ENCODE peak calls at places on chromosome 14, in four cellular contexts. One of them, this sample, is unnamed.

GRCh38 chr14:28767239-28767850 is 758 bp downstream of the FOXG1 start:
- DNase-seq in A549: no peak
- DNase-seq in Peyer's patch: no peak
- DNase-seq in spleen: no peak
- DNase-seq in this sample: no peak

GRCh38 chr14:79602023-79602422 is 609.3 kb downstream of the DIO2 start:
- DNase-seq in A549: no peak
- DNase-seq in Peyer's patch: no peak
- DNase-seq in spleen: no peak
- DNase-seq in this sample: no peak

GRCh38 chr14:52706286-52706685 is 714 bp upstream of the PSMC6 start:
- DNase-seq in A549: peak
- DNase-seq in Peyer's patch: no peak
- DNase-seq in spleen: no peak
- DNase-seq in this sample: no peak

GRCh38 chr14:103551338-103551762 is 11.1 kb downstream of the BAG5 start:
- DNase-seq in A549: no peak
- DNase-seq in Peyer's patch: no peak
- DNase-seq in spleen: peak
- DNase-seq in this sample: peak

GRCh38 chr14:41604793-41605534 is 1.7 kb upstream of the LRFN5 start:
- DNase-seq in A549: no peak
- DNase-seq in Peyer's patch: no peak
- DNase-seq in spleen: peak
- DNase-seq in this sample: peak

GRCh38 chr14:65849096-65849495 is 436.6 kb downstream of the FUT8 start:
- DNase-seq in A549: no peak
- DNase-seq in Peyer's patch: no peak
- DNase-seq in spleen: no peak
- DNase-seq in this sample: no peak

GRCh38 chr14:20413785-20414117 is 450 bp upstream of the TEP1 start:
- DNase-seq in A549: no peak
- DNase-seq in Peyer's patch: no peak
- DNase-seq in spleen: no peak
- DNase-seq in this sample: no peak

GRCh38 chr14:93984070-93984469 is 7.7 kb upstream of the ASB2 start:
- DNase-seq in A549: no peak
- DNase-seq in Peyer's patch: no peak
- DNase-seq in spleen: no peak
- DNase-seq in this sample: no peak

GRCh38 chr14:93186461-93186860 is 1.3 kb downstream of the LYSET start:
- DNase-seq in A549: no peak
- DNase-seq in Peyer's patch: no peak
- DNase-seq in spleen: no peak
- DNase-seq in this sample: no peak

GRCh38 chr14:42428996-42429395 is 822.3 kb downstream of the LRFN5 start:
- DNase-seq in A549: no peak
- DNase-seq in Peyer's patch: no peak
- DNase-seq in spleen: no peak
- DNase-seq in this sample: no peak

GRCh38 chr14:89408907-89409675 is 7.9 kb downstream of the FOXN3 start:
- DNase-seq in A549: no peak
- DNase-seq in Peyer's patch: no peak
- DNase-seq in spleen: no peak
- DNase-seq in this sample: no peak

GRCh38 chr14:24659916-24660570 is 26.1 kb upstream of the GZMB start:
- DNase-seq in A549: no peak
- DNase-seq in Peyer's patch: no peak
- DNase-seq in spleen: no peak
- DNase-seq in this sample: no peak

GRCh38 chr14:93090826-93091583 is 24.7 kb downstream of the ITPK1 start:
- DNase-seq in A549: no peak
- DNase-seq in Peyer's patch: no peak
- DNase-seq in spleen: no peak
- DNase-seq in this sample: no peak

GRCh38 chr14:32662234-32662633 is 276.4 kb upstream of the NPAS3 start:
- DNase-seq in A549: no peak
- DNase-seq in Peyer's patch: no peak
- DNase-seq in spleen: no peak
- DNase-seq in this sample: no peak

GRCh38 chr14:78972440-78972839 is 802.3 kb downstream of the NRXN3 start:
- DNase-seq in A549: no peak
- DNase-seq in Peyer's patch: no peak
- DNase-seq in spleen: no peak
- DNase-seq in this sample: no peak

GRCh38 chr14:31968107-31968810 is 108.8 kb upstream of the ARHGAP5 start:
- DNase-seq in A549: no peak
- DNase-seq in Peyer's patch: no peak
- DNase-seq in spleen: no peak
- DNase-seq in this sample: no peak

DNA sequence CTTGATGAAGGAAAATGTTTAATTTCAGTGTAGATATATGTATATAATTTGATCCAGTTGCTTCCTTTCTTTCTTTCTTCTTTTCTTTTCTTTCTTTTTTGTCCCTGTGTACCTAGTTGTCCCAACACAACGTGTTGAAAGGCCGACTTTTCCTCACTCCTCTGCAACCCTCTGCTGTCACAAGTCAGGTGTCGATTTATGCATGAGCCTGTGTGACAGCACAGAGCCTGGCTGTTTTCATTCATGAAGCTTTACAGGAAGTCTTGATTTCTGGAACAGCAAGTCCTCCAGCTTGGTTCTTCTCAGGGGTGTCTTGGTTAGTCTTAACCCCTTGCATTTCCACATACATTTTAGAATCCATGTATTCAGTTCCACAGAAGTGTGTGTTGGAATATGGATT is 88.1 kb downstream of the PPP2R5C start:
- DNase-seq in A549: no peak
- DNase-seq in Peyer's patch: no peak
- DNase-seq in spleen: no peak
- DNase-seq in this sample: no peak
- H3K27ac ChIP-seq in A549: no peak
- H3K27ac ChIP-seq in Peyer's patch: no peak
- H3K27ac ChIP-seq in spleen: peak
- H3K27ac ChIP-seq in this sample: no peak

GRCh38 chr14:54652188-54652889 is 85.4 kb downstream of the SAMD4A start:
- DNase-seq in A549: peak
- DNase-seq in Peyer's patch: no peak
- DNase-seq in spleen: no peak
- DNase-seq in this sample: peak
- TF ChIP-seq POLR2A in A549: no peak
- TF ChIP-seq POLR2A in Peyer's patch: no peak
- TF ChIP-seq POLR2A in spleen: no peak
- TF ChIP-seq POLR2A in this sample: no peak

GRCh38 chr14:104691546-104692260 is 2.3 kb downstream of the INF2 start:
- DNase-seq in A549: no peak
- DNase-seq in Peyer's patch: no peak
- DNase-seq in spleen: no peak
- DNase-seq in this sample: no peak
- H3K27ac ChIP-seq in A549: no peak
- H3K27ac ChIP-seq in Peyer's patch: peak
- H3K27ac ChIP-seq in spleen: peak
- H3K27ac ChIP-seq in this sample: peak

GRCh38 chr14:39185256-39186049 is 10.4 kb downstream of the PNN start:
- DNase-seq in A549: no peak
- DNase-seq in Peyer's patch: no peak
- DNase-seq in spleen: no peak
- DNase-seq in this sample: no peak
- TF ChIP-seq POLR2A in A549: no peak
- TF ChIP-seq POLR2A in Peyer's patch: no peak
- TF ChIP-seq POLR2A in spleen: no peak
- TF ChIP-seq POLR2A in this sample: no peak

GRCh38 chr14:23383041-23383440 is 6.2 kb downstream of the CMTM5 start:
- DNase-seq in A549: no peak
- DNase-seq in Peyer's patch: no peak
- DNase-seq in spleen: no peak
- DNase-seq in this sample: no peak

GRCh38 chr14:23385840-23386657 is 9.2 kb downstream of the CMTM5 start:
- DNase-seq in A549: no peak
- DNase-seq in Peyer's patch: no peak
- DNase-seq in spleen: no peak
- DNase-seq in this sample: no peak

GRCh38 chr14:23384364-23385080 is 7.7 kb downstream of the CMTM5 start:
- DNase-seq in A549: no peak
- DNase-seq in Peyer's patch: no peak
- DNase-seq in spleen: no peak
- DNase-seq in this sample: no peak

GRCh38 chr14:23386999-23387398 is 10.2 kb downstream of the CMTM5 start:
- DNase-seq in A549: no peak
- DNase-seq in Peyer's patch: no peak
- DNase-seq in spleen: no peak
- DNase-seq in this sample: no peak

DNA sequence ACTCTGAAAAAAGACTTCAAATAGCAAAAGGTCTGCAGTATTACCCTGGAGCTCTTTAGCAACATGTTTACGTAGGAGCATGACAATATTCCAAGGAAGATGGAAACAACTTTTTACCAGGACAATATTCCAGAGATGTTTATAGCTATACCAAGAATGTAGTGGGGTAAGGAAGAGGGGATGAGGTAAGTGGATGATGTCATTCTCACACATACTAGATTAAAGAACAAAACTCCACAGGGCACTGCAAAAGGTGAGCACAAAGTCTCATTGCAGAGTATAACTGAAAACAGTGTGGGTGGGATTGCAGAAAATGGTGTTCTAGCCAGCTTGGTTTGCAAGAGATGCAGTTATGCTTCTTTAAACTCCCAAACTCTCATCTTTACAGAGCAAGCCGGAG is 8.4 kb downstream of the CMTM5 start:
- DNase-seq in A549: no peak
- DNase-seq in Peyer's patch: no peak
- DNase-seq in spleen: no peak
- DNase-seq in this sample: no peak
- H3K27ac ChIP-seq in A549: no peak
- H3K27ac ChIP-seq in Peyer's patch: no peak
- H3K27ac ChIP-seq in spleen: no peak
- H3K27ac ChIP-seq in this sample: no peak

GRCh38 chr14:95215094-95215493 is 57.8 kb upstream of the DICER1 start:
- DNase-seq in A549: no peak
- DNase-seq in Peyer's patch: no peak
- DNase-seq in spleen: no peak
- DNase-seq in this sample: no peak

GRCh38 chr14:95213774-95214173 is 56.4 kb upstream of the DICER1 start:
- DNase-seq in A549: no peak
- DNase-seq in Peyer's patch: no peak
- DNase-seq in spleen: no peak
- DNase-seq in this sample: no peak

GRCh38 chr14:95218006-95218405 is 60.7 kb upstream of the DICER1 start:
- DNase-seq in A549: no peak
- DNase-seq in Peyer's patch: no peak
- DNase-seq in spleen: no peak
- DNase-seq in this sample: no peak

GRCh38 chr14:95217391-95217900 is 60.1 kb upstream of the DICER1 start:
- DNase-seq in A549: no peak
- DNase-seq in Peyer's patch: no peak
- DNase-seq in spleen: no peak
- DNase-seq in this sample: no peak

DNA sequence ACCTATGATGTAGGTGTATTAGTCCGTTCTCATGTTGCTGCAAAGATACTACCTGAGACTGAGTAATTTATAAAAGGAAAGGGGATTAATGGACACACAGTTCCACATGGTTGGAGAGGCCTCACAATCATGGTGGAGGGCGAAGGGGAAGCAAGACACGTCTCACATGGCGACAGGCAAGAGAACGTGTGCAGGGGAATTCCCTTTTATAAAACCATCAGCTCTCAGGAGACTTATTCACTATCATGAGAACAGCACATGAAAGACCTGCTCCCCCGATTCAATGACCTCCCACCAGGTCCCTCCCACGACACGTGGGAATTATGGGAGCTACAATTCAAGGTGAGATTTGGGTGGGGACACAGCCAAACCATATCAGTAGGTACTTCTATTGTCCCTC is 58.7 kb upstream of the DICER1 start:
- DNase-seq in A549: no peak
- DNase-seq in Peyer's patch: no peak
- DNase-seq in spleen: no peak
- DNase-seq in this sample: no peak
- TF ChIP-seq POLR2A in A549: no peak
- TF ChIP-seq POLR2A in Peyer's patch: no peak
- TF ChIP-seq POLR2A in spleen: no peak
- TF ChIP-seq POLR2A in this sample: no peak

DNA sequence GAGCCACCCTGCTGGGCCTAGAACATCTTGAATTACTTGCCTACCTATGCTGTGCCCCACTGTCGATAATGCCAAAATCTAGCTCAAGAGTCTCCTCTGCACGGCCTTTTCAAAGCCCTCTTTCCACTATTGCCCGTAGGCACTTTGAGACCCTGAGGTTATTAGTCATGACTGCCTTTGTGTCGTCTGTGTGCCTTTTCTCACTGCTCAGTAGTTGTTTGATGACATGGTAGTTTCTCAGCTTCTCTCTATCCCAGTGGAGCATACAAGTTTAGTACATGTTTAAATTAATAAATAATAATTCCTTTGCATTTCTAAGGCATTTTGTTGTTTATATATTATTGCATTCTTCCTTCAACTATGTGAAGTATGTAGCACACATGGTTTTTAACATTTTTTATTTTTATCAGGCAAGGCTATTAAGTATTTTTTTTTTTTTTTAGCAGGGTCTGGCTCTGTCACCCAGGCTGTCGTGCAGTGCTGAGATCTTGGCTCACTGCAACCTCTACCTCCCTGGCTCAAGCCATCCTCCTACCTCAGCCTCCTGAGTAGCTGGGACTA is 458.1 kb downstream of the PCNX1 start:
- DNase-seq in A549: no peak
- DNase-seq in Peyer's patch: no peak
- DNase-seq in spleen: no peak
- DNase-seq in this sample: no peak
- H3K27ac ChIP-seq in A549: no peak
- H3K27ac ChIP-seq in Peyer's patch: no peak
- H3K27ac ChIP-seq in spleen: peak
- H3K27ac ChIP-seq in this sample: no peak

DNA sequence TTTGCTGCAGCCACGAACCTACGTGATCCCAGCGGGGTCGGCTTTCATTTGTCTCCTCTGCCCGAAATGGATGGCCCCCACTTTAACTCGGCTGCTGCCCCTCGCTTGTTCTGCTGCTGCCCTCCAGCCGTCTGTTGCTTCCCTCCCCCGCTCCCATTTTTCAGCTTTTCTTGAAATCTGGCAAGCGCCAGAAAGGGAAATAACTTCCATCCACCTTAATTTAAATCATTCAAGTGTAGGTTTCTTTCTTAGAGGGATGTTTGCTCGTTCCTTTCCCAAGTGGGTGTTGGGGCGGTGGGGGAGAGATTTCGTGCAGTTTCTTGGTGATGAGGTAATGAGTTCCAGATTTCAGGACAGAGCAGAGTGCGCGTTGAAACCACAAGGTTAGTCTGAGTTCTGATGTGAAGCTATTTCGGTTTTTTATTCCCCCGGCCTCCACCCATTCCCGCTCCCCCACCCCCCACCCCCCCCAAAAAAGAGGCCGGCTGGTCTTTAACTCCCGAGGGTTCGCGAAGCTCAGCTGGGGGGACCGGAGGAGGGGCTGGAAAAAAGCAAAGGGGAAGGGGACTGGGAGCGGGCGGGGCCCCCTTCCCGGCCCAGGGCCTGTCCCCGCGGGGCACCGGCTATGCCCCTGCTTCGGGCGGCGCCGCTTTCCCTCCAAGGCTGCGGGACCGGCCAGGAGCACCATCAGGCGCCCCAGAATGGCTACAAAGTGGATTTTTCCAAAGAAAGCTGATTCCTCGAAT is 2.2 kb upstream of the ZFP36L1 start:
- DNase-seq in A549: peak
- DNase-seq in Peyer's patch: peak
- DNase-seq in spleen: peak
- DNase-seq in this sample: no peak
- TF ChIP-seq POLR2A in A549: no peak
- TF ChIP-seq POLR2A in Peyer's patch: no peak
- TF ChIP-seq POLR2A in spleen: no peak
- TF ChIP-seq POLR2A in this sample: no peak

GRCh38 chr14:58815046-58815701 is 177.4 kb downstream of the DACT1 start:
- DNase-seq in A549: no peak
- DNase-seq in Peyer's patch: no peak
- DNase-seq in spleen: no peak
- DNase-seq in this sample: no peak
- H3K27ac ChIP-seq in A549: no peak
- H3K27ac ChIP-seq in Peyer's patch: no peak
- H3K27ac ChIP-seq in spleen: no peak
- H3K27ac ChIP-seq in this sample: no peak